ENCODE peak calls at places on chromosomes 4 and X, in six cellular contexts. One of them, this sample, is unnamed.

GRCh38 chr4:55373461-55373860 is 22.3 kb upstream of the TMEM165 start:
- DNase-seq in HCT116: no peak
- DNase-seq in K562: no peak
- DNase-seq in H1: no peak
- DNase-seq in SK-N-SH: no peak
- DNase-seq in HepG2: no peak
- DNase-seq in this sample: no peak

GRCh38 chr4:22514431-22514830 is 1.4 kb downstream of the ADGRA3 start:
- DNase-seq in HepG2: no peak
- DNase-seq in K562: no peak
- DNase-seq in HCT116: no peak
- DNase-seq in SK-N-SH: no peak
- DNase-seq in H1: no peak
- DNase-seq in this sample: no peak

GRCh38 chrX:19563746-19564145 is 48.4 kb upstream of the MAP3K15 start:
- DNase-seq in H1: no peak
- DNase-seq in K562: no peak
- DNase-seq in HepG2: no peak
- DNase-seq in HCT116: no peak
- DNase-seq in SK-N-SH: no peak
- DNase-seq in this sample: no peak

GRCh38 chrX:49291615-49292337 is 11.7 kb upstream of the GAGE10 start:
- DNase-seq in HepG2: peak
- DNase-seq in K562: peak
- DNase-seq in H1: peak
- DNase-seq in HCT116: peak
- DNase-seq in SK-N-SH: peak
- DNase-seq in this sample: no peak

GRCh38 chr4:68180858-68181531 is 51.3 kb upstream of the TMPRSS11F start:
- DNase-seq in K562: no peak
- DNase-seq in H1: no peak
- DNase-seq in SK-N-SH: no peak
- DNase-seq in HCT116: no peak
- DNase-seq in HepG2: no peak
- DNase-seq in this sample: no peak

GRCh38 chrX:53163436-53163835 is 61.6 kb downstream of the KDM5C start:
- DNase-seq in HCT116: no peak
- DNase-seq in SK-N-SH: no peak
- DNase-seq in K562: no peak
- DNase-seq in H1: no peak
- DNase-seq in HepG2: no peak
- DNase-seq in this sample: no peak

GRCh38 chr4:176270669-176271068 is 1.6 kb upstream of the ASB5 start:
- DNase-seq in HCT116: peak
- DNase-seq in H1: no peak
- DNase-seq in SK-N-SH: no peak
- DNase-seq in HepG2: peak
- DNase-seq in K562: no peak
- DNase-seq in this sample: no peak

GRCh38 chrX:7987160-7987992 is 60.2 kb upstream of the PNPLA4 start:
- DNase-seq in HCT116: no peak
- DNase-seq in K562: no peak
- DNase-seq in HepG2: peak
- DNase-seq in SK-N-SH: no peak
- DNase-seq in H1: no peak
- DNase-seq in this sample: peak

GRCh38 chr4:75030649-75031235 is 97.8 kb downstream of the PARM1 start:
- DNase-seq in K562: no peak
- DNase-seq in SK-N-SH: no peak
- DNase-seq in HepG2: no peak
- DNase-seq in H1: no peak
- DNase-seq in HCT116: no peak
- DNase-seq in this sample: peak

GRCh38 chr4:183244506-183244905 is 75.6 kb downstream of the CLDN22 start:
- DNase-seq in H1: no peak
- DNase-seq in SK-N-SH: no peak
- DNase-seq in HCT116: no peak
- DNase-seq in HepG2: no peak
- DNase-seq in K562: no peak
- DNase-seq in this sample: no peak

GRCh38 chr4:3368841-3369760 is 72.7 kb upstream of the HGFAC start:
- DNase-seq in H1: peak
- DNase-seq in HepG2: no peak
- DNase-seq in SK-N-SH: peak
- DNase-seq in HCT116: no peak
- DNase-seq in K562: no peak
- DNase-seq in this sample: no peak

GRCh38 chrX:18898517-18898916 is 85.4 kb downstream of the PHKA2 start:
- DNase-seq in H1: no peak
- DNase-seq in SK-N-SH: no peak
- DNase-seq in K562: no peak
- DNase-seq in HepG2: no peak
- DNase-seq in HCT116: no peak
- DNase-seq in this sample: no peak

GRCh38 chr4:7324651-7325121 is 110.0 kb downstream of the PSAPL1 start:
- DNase-seq in HCT116: no peak
- DNase-seq in H1: no peak
- DNase-seq in HepG2: no peak
- DNase-seq in K562: no peak
- DNase-seq in SK-N-SH: peak
- DNase-seq in this sample: no peak

GRCh38 chrX:118742176-118742575 is 14.8 kb downstream of the IL13RA1 start:
- DNase-seq in H1: no peak
- DNase-seq in HCT116: no peak
- DNase-seq in HepG2: no peak
- DNase-seq in K562: no peak
- DNase-seq in SK-N-SH: no peak
- DNase-seq in this sample: no peak

GRCh38 chrX:136063340-136064079 is 78.3 kb downstream of the SLC9A6 start:
- DNase-seq in H1: no peak
- DNase-seq in K562: no peak
- DNase-seq in HCT116: no peak
- DNase-seq in HepG2: no peak
- DNase-seq in SK-N-SH: no peak
- DNase-seq in this sample: no peak

GRCh38 chrX:115330498-115331138 is 41.1 kb downstream of the LUZP4 start:
- DNase-seq in K562: peak
- DNase-seq in HepG2: peak
- DNase-seq in HCT116: peak
- DNase-seq in H1: no peak
- DNase-seq in SK-N-SH: peak
- DNase-seq in this sample: peak

GRCh38 chr4:152234571-152234970 is 301.3 kb downstream of the FBXW7 start:
- DNase-seq in H1: no peak
- DNase-seq in SK-N-SH: no peak
- DNase-seq in HepG2: no peak
- DNase-seq in HCT116: no peak
- DNase-seq in K562: no peak
- DNase-seq in this sample: no peak

GRCh38 chrX:3711331-3711917 is 2.0 kb downstream of the PRKX start:
- DNase-seq in SK-N-SH: no peak
- DNase-seq in K562: peak
- DNase-seq in H1: no peak
- DNase-seq in HepG2: no peak
- DNase-seq in HCT116: no peak
- DNase-seq in this sample: peak

GRCh38 chr4:102525099-102525498 is 23.9 kb downstream of the NFKB1 start:
- DNase-seq in HepG2: no peak
- DNase-seq in K562: no peak
- DNase-seq in SK-N-SH: no peak
- DNase-seq in HCT116: no peak
- DNase-seq in H1: no peak
- DNase-seq in this sample: no peak

GRCh38 chr4:151540728-151541437 is 131.9 kb downstream of the FHIP1A start:
- DNase-seq in K562: no peak
- DNase-seq in SK-N-SH: peak
- DNase-seq in HCT116: peak
- DNase-seq in H1: no peak
- DNase-seq in HepG2: no peak
- DNase-seq in this sample: no peak

GRCh38 chrX:107571296-107571998 is 56.9 kb upstream of the PRPS1 start:
- DNase-seq in K562: no peak
- DNase-seq in H1: no peak
- DNase-seq in HCT116: peak
- DNase-seq in SK-N-SH: no peak
- DNase-seq in HepG2: peak
- DNase-seq in this sample: no peak

GRCh38 chr4:184824081-184824775 is 1.5 kb downstream of the ACSL1 start:
- DNase-seq in HCT116: no peak
- DNase-seq in SK-N-SH: no peak
- DNase-seq in H1: no peak
- DNase-seq in HepG2: no peak
- DNase-seq in K562: no peak
- DNase-seq in this sample: no peak

DNA sequence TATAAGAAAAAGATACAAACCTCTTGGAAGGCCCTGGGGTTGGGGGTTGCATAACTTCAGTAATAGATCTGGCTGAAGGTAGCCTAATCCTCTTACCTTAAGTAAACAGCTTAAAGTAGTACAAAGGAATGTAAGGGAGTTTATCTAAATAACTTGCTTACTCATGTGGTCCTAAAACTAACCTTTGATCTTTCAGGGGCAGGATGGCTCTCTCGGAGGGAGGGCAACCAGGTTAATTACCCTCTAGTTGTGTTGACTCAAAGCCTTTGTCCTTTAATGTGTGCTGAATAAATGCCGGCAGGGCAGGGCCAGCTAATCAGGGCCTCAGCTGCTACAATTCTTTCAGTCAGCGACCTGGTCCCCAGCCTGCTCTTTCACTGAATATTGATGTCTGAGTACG is 822.0 kb upstream of the SLIT2 start:
- DNase-seq in K562: no peak
- DNase-seq in HepG2: no peak
- DNase-seq in HCT116: no peak
- DNase-seq in SK-N-SH: no peak
- DNase-seq in H1: no peak
- DNase-seq in this sample: no peak
- TF ChIP-seq MAX in K562: no peak
- TF ChIP-seq MAX in HepG2: no peak
- TF ChIP-seq MAX in HCT116: no peak
- TF ChIP-seq MAX in SK-N-SH: no peak
- TF ChIP-seq MAX in H1: no peak
- TF ChIP-seq MAX in this sample: no peak

DNA sequence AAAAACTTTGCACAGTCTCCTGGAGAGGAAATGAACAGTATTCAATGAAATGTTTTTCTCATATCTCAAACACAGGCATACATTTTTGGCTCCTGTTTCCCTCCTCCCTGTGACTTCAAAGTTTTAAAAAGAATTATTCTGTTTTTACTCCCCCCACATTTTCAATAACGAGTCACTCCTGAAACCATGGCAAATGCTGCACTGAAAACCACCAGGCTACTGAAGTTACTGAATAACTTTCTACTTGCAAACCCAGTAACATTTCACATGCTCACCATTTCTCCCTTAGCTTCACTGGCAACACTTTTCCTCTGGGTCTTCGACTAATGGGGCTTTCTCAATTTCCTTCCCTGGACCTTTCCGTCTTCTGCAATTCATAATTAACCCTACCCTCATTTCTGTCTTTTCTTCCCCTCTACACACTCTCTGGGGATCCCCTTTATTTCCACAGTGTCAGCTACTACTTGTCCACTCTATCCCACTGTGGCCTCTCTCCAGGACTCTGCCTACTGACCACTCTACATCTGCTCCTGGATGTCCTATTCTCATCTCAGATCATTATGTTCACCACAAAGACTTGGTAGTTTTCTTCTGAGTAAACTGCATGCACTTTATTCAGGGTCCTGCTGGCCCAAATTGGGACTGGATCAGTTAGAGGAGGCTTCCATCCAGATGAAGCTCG is 225.8 kb upstream of the ETNPPL start:
- DNase-seq in SK-N-SH: no peak
- DNase-seq in HCT116: no peak
- DNase-seq in K562: no peak
- DNase-seq in HepG2: no peak
- DNase-seq in H1: no peak
- DNase-seq in this sample: no peak
- TF ChIP-seq YY1 in SK-N-SH: no peak
- TF ChIP-seq YY1 in HCT116: no peak
- TF ChIP-seq YY1 in K562: no peak
- TF ChIP-seq YY1 in HepG2: no peak
- TF ChIP-seq YY1 in H1: no peak
- TF ChIP-seq YY1 in this sample: no peak

DNA sequence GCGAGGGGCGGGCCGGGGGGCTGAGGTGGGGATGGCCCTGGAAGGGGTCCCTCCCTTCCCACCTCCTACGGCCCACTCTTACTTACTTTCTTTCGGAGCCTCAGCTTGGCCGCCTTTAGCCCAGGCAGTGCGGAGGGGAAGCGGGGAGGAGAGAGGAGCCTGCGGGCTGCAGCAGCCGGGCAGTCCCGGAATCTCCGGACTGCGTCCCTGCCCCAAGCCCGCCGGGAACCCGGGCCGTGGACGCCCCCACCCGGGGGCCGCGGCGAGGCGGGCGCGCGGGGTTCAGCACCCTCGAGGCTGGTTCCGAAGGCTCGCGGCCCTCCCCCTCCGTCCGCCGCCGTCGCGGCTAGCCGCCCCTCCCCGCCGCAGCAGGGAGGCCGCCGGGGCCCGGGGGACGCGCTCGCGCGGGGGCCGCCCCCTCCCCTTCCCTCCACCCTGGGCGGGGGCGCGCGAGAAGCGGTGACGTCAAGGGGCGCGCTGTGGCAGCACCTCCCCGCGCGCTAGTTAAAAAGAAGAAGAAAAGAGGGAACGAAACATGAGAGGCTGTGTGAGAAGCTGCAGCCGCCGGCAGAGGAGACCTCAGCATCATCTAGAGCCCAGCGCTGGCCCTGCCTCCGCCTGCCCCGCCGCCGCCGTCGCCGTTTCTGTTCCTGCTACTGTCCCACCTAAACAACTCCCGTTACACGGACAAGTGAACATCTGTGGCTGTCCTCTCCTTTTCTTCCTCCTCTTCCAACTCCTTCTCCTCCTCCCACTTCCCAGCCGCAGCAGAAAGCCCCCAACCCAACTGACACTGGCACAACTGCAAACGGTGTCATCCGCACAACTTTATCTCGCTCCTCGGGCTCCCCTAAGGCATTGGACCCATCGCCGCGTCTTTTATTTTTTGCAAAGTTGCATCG is at the start of gene HHIP:
- DNase-seq in H1: peak
- DNase-seq in SK-N-SH: peak
- DNase-seq in HepG2: peak
- DNase-seq in K562: no peak
- DNase-seq in HCT116: no peak
- DNase-seq in this sample: no peak
- TF ChIP-seq MAX in H1: no peak
- TF ChIP-seq MAX in SK-N-SH: no peak
- TF ChIP-seq MAX in HepG2: no peak
- TF ChIP-seq MAX in K562: no peak
- TF ChIP-seq MAX in HCT116: no peak
- TF ChIP-seq MAX in this sample: no peak

GRCh38 chr4:86380176-86380724 is 20.4 kb upstream of the MAPK10 start:
- DNase-seq in K562: no peak
- DNase-seq in HepG2: peak
- DNase-seq in H1: no peak
- DNase-seq in HCT116: no peak
- DNase-seq in SK-N-SH: no peak
- DNase-seq in this sample: no peak

GRCh38 chr4:86387013-86387412 is 27.2 kb upstream of the MAPK10 start:
- DNase-seq in K562: no peak
- DNase-seq in HCT116: no peak
- DNase-seq in H1: no peak
- DNase-seq in SK-N-SH: no peak
- DNase-seq in HepG2: no peak
- DNase-seq in this sample: no peak

GRCh38 chr4:86388252-86388651 is 28.4 kb upstream of the MAPK10 start:
- DNase-seq in SK-N-SH: no peak
- DNase-seq in H1: no peak
- DNase-seq in HepG2: no peak
- DNase-seq in K562: no peak
- DNase-seq in HCT116: no peak
- DNase-seq in this sample: no peak

GRCh38 chr4:86386201-86386600 is 26.3 kb upstream of the MAPK10 start:
- DNase-seq in H1: no peak
- DNase-seq in HCT116: no peak
- DNase-seq in HepG2: no peak
- DNase-seq in K562: no peak
- DNase-seq in SK-N-SH: no peak
- DNase-seq in this sample: no peak
- TF ChIP-seq YY1 in H1: no peak
- TF ChIP-seq YY1 in HCT116: no peak
- TF ChIP-seq YY1 in HepG2: no peak
- TF ChIP-seq YY1 in K562: no peak
- TF ChIP-seq YY1 in SK-N-SH: no peak
- TF ChIP-seq YY1 in this sample: no peak

This sample was measured in GM12878.